ENCODE peak calls at places on chromosomes 2 and 18, in eight cellular contexts. C is SK-N-SH, Y is heart left ventricle, D is cardiac muscle cell, A is pancreas, X is fibroblast of lung, F is psoas muscle, S is right lobe of liver. R is an unnamed sample.

GRCh38 chr18:10936211-10937053 is 212.9 kb downstream of the PIEZO2 start:
- DNase-seq in C (no peak), Y (no peak), D (peak; percentile 70), A (no peak), X (no peak), F (no peak), S (no peak), R (no peak)

GRCh38 chr2:46769809-46770208 is 145.8 kb downstream of the MCFD2 start:
- DNase-seq in C (no peak), Y (no peak), D (no peak), A (no peak), X (no peak), F (no peak), S (no peak), R (no peak)

GRCh38 chr2:25618676-25619075 is 54.7 kb downstream of the DTNB start:
- DNase-seq in C (no peak), Y (no peak), D (peak; percentile 50), A (no peak), X (peak; percentile 51), F (no peak), S (no peak), R (peak; percentile 71)

GRCh38 chr2:220744861-220745260 is 827.2 kb downstream of the EPHA4 start:
- DNase-seq in C (no peak), Y (no peak), D (no peak), A (no peak), X (peak; percentile 46), F (no peak), S (no peak), R (no peak)

GRCh38 chr2:9574314-9574713 is 18.7 kb upstream of the ADAM17 start:
- DNase-seq in C (no peak), Y (no peak), D (no peak), A (no peak), X (no peak), F (no peak), S (no peak), R (no peak)

GRCh38 chr2:166449439-166449838 is 44.6 kb downstream of the SCN7A start:
- DNase-seq in C (no peak), Y (no peak), D (no peak), A (no peak), X (no peak), F (no peak), S (no peak), R (no peak)

GRCh38 chr18:73881396-73881795 is 266.2 kb downstream of the FBXO15 start:
- DNase-seq in C (no peak), Y (no peak), D (peak; percentile 34), A (no peak), X (no peak), F (no peak), S (no peak), R (no peak)

GRCh38 chr18:75041586-75041985 is 167.4 kb downstream of the PTGR3 start:
- DNase-seq in C (no peak), Y (no peak), D (peak; percentile 43), A (no peak), X (peak; percentile 54), F (no peak), S (no peak), R (peak; percentile 17)

GRCh38 chr18:64201781-64202180 is 52.9 kb upstream of the LINC00305 start:
- DNase-seq in C (no peak), Y (no peak), D (no peak), A (no peak), X (no peak), F (no peak), S (no peak), R (no peak)

GRCh38 chr2:119254601-119255080 is 31.0 kb downstream of the STEAP3 start:
- DNase-seq in C (peak; percentile 1), Y (no peak), D (no peak), A (no peak), X (no peak), F (no peak), S (no peak), R (no peak)

GRCh38 chr2:237289134-237289533 is 124.8 kb downstream of the COL6A3 start:
- DNase-seq in C (no peak), Y (no peak), D (no peak), A (no peak), X (no peak), F (no peak), S (no peak), R (no peak)

GRCh38 chr2:160308915-160309314 is 108.8 kb upstream of the ITGB6 start:
- DNase-seq in C (no peak), Y (no peak), D (peak; percentile 58), A (no peak), X (no peak), F (no peak), S (no peak), R (peak; percentile 79)

GRCh38 chr18:78610179-78610578 is 369.4 kb upstream of the SALL3 start:
- DNase-seq in C (no peak), Y (no peak), D (no peak), A (no peak), X (no peak), F (no peak), S (no peak), R (no peak)

GRCh38 chr2:15782769-15783294 is 157.5 kb upstream of the MYCN start:
- DNase-seq in C (no peak), Y (no peak), D (no peak), A (no peak), X (no peak), F (no peak), S (no peak), R (no peak)

GRCh38 chr2:20148841-20149702 is 75.9 kb downstream of the SDC1 start:
- DNase-seq in C (no peak), Y (no peak), D (peak; percentile 60), A (no peak), X (peak; percentile 88), F (no peak), S (no peak), R (peak; percentile 85)

DNA sequence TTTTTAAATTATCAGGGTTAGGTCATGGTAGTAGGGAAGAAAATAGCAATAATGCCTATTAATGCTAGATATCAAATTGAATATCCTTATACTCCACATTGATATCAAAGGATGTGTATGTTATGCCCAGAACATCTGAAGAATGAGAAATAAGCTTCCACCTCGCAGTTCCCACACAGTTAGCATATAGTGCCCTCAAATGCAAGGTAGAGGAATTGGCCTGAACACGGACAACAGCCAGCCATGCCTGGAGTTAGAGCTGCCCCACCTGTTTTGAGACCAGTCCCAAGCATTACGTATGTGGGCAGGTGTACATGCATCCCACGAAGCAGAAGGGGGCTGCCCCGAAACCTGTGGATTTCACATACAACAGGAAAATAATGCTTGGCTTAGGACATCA is 79.6 kb downstream of the SUMO1 start:
- DNase-seq in C (no peak), Y (no peak), D (peak; percentile 55), A (no peak), X (peak; percentile 54), F (no peak), S (no peak), R (no peak)
- TF ChIP-seq CTCF in C (peak; percentile 49), Y (peak; percentile 36), D (peak; percentile 50), A (no peak), X (peak; percentile 50), F (peak; percentile 19), S (no peak), R (peak; percentile 60)

DNA sequence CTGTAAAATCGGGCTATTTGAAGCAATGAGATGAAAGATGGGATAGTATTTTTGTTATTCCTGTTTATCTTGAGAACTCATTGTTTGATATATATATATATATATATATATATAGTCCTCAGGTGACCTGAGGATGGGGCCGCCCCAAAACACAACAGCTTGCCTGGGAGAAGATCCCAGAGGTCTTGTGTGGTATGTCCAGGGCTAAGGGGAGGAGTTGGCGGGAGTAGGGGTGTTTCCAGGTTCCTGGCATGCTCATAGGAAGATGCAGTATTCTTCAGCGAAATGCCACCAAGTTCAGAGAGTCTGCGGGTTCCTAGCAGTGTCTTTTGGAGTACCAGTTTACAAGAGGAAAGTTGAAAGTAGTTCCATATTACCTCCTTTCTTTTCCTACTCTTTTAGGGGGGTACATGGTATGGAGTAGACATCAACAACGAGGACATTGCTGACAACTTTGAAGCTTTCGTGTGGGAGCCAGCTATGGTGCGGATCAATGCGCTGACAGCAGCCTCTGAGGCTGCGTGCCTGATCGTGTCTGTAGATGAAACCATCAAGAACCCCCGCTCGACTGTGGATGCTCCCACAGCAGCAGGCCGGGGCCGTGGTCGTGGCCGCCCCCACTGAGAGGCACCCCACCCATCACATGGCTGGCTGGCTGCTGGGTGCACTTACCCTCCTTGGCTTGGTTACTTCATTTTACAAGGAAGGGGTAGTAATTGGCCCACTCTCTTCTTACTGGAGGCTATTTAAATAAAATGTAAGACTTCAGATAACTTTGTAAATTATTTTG is 18.3 kb downstream of the CCT7 start:
- DNase-seq in C (no peak), Y (no peak), D (no peak), A (no peak), X (no peak), F (no peak), S (no peak), R (no peak)
- H3K36me3 ChIP-seq in C (peaks cover 38% of the 10 kb centered on the region), Y (peaks cover 27% of the 10 kb centered on the region), D (peaks cover 54% of the 10 kb centered on the region), A (peaks cover 19% of the 10 kb centered on the region), X (peaks cover 26% of the 10 kb centered on the region), F (peaks cover 79% of the 10 kb centered on the region), S (peaks cover 65% of the 10 kb centered on the region), R (peaks cover 55% of the 10 kb centered on the region)

DNA sequence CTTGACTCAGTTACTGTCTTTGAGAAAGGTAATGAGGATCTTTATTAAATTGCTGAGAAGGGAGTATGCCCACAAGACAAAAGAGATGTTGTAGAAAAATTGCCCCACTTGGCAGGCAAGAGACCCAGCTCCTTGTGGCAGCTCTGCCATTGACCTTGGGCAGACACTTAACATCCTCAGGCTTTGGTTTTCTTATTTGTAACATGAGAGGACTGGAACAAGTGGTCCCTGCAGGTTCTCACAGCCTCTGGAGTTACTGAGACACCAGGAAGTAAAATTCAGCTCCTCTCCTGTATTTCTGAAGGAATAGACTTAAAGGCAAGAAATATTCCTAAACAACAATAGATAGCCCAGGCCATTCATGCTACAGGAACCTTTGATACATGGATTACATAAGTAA is 333.0 kb downstream of the PAX3 start:
- DNase-seq in C (no peak), Y (no peak), D (no peak), A (no peak), X (no peak), F (no peak), S (no peak), R (no peak)
- TF ChIP-seq CTCF in C (no peak), Y (no peak), D (no peak), A (no peak), X (no peak), F (no peak), S (no peak), R (no peak)

GRCh38 chr2:216478791-216479190 is 19.9 kb upstream of the RPL37A start:
- DNase-seq in C (no peak), Y (no peak), D (no peak), A (no peak), X (no peak), F (no peak), S (no peak), R (no peak)

GRCh38 chr2:216474925-216475670 is 23.5 kb upstream of the RPL37A start:
- DNase-seq in C (no peak), Y (no peak), D (no peak), A (no peak), X (no peak), F (no peak), S (no peak), R (no peak)

GRCh38 chr2:216478151-216478550 is 20.5 kb upstream of the RPL37A start:
- DNase-seq in C (no peak), Y (no peak), D (peak; percentile 90), A (no peak), X (peak; percentile 43), F (no peak), S (no peak), R (peak; percentile 75)

GRCh38 chr2:216473187-216473586 is 25.5 kb upstream of the RPL37A start:
- DNase-seq in C (no peak), Y (no peak), D (no peak), A (no peak), X (no peak), F (no peak), S (no peak), R (no peak)

GRCh38 chr2:216477283-216478035 is 21.2 kb upstream of the RPL37A start:
- DNase-seq in C (no peak), Y (no peak), D (no peak), A (no peak), X (no peak), F (no peak), S (no peak), R (no peak)
- H3K36me3 ChIP-seq in C (peaks cover 35% of the 10 kb centered on the region), Y (peaks cover 11% of the 10 kb centered on the region), D (peaks cover 2% of the 10 kb centered on the region), A (no peaks in the 10 kb centered on the region), X (peaks cover 13% of the 10 kb centered on the region), F (peaks cover 92% of the 10 kb centered on the region), S (no peaks in the 10 kb centered on the region), R (no peaks in the 10 kb centered on the region)